ENCODE peak calls at places on chromosomes 7 and 10, in seven cellular contexts. R, B, F, V, S, J and L are unnamed samples.

GRCh38 chr10:11546581-11546980 is 64.9 kb downstream of the USP6NL start:
- DNase-seq in R (no peak), B (no peak), F (no peak), V (no peak), S (no peak), J (no peak), L (peak)

GRCh38 chr10:3192856-3193635 is 20.5 kb upstream of the PITRM1 start:
- DNase-seq in R (peak), B (peak), F (no peak), V (peak), S (no peak), J (peak), L (peak)

GRCh38 chr7:46754135-46754730 is 827.7 kb downstream of the TNS3 start:
- DNase-seq in R (no peak), B (no peak), F (no peak), V (no peak), S (no peak), J (peak), L (no peak)

GRCh38 chr10:46541735-46542566 is 14.5 kb downstream of the GPRIN2 start:
- DNase-seq in R (no peak), B (no peak), F (no peak), V (peak), S (no peak), J (no peak), L (no peak)

GRCh38 chr10:132443605-132443997 is 46.6 kb downstream of the PWWP2B start:
- DNase-seq in R (no peak), B (peak), F (no peak), V (peak), S (no peak), J (no peak), L (no peak)

GRCh38 chr7:158110661-158111555 is 476.7 kb downstream of the PTPRN2 start:
- DNase-seq in R (peak), B (no peak), F (no peak), V (peak), S (no peak), J (no peak), L (no peak)

GRCh38 chr7:21939136-21939857 is 6.4 kb downstream of the CDCA7L start:
- DNase-seq in R (no peak), B (no peak), F (peak), V (no peak), S (no peak), J (no peak), L (no peak)

GRCh38 chr7:142887282-142888015 is 1.9 kb upstream of the TRPV6 start:
- DNase-seq in R (no peak), B (no peak), F (no peak), V (no peak), S (no peak), J (no peak), L (no peak)

GRCh38 chr10:51422311-51423120 is 276.9 kb downstream of the CSTF2T start:
- DNase-seq in R (peak), B (no peak), F (peak), V (peak), S (peak), J (peak), L (peak)

GRCh38 chr7:23100697-23101096 is 4.9 kb upstream of the KLHL7 start:
- DNase-seq in R (peak), B (peak), F (no peak), V (no peak), S (no peak), J (no peak), L (peak)

GRCh38 chr10:4512557-4513286 is 313.3 kb upstream of the AKR1E2 start:
- DNase-seq in R (peak), B (no peak), F (no peak), V (peak), S (no peak), J (peak), L (peak)

GRCh38 chr10:102335184-102335583 is 60.3 kb upstream of the NFKB2 start:
- DNase-seq in R (no peak), B (no peak), F (no peak), V (no peak), S (no peak), J (no peak), L (peak)

GRCh38 chr10:12735843-12736462 is 265.6 kb downstream of the CCDC3 start:
- DNase-seq in R (no peak), B (no peak), F (no peak), V (no peak), S (no peak), J (no peak), L (no peak)

GRCh38 chr7:138889982-138890381 is 91.2 kb downstream of the KIAA1549 start:
- DNase-seq in R (no peak), B (no peak), F (no peak), V (no peak), S (no peak), J (no peak), L (no peak)

GRCh38 chr7:92135100-92135429 is 788 bp upstream of the CYP51A1 start:
- DNase-seq in R (peak), B (peak), F (no peak), V (peak), S (no peak), J (no peak), L (peak)

GRCh38 chr10:125004571-125005311 is 62.8 kb downstream of the ZRANB1 start:
- DNase-seq in R (no peak), B (no peak), F (no peak), V (peak), S (no peak), J (no peak), L (no peak)

GRCh38 chr10:19638173-19638872 is 177.9 kb upstream of the PLXDC2 start:
- DNase-seq in R (peak), B (no peak), F (no peak), V (no peak), S (no peak), J (no peak), L (no peak)

GRCh38 chr10:37789590-37789989 is 67.8 kb downstream of the ZNF248 start:
- DNase-seq in R (peak), B (no peak), F (no peak), V (no peak), S (no peak), J (no peak), L (no peak)

GRCh38 chr7:123622660-123623386 is 21.2 kb downstream of the ASB15 start:
- DNase-seq in R (peak), B (no peak), F (no peak), V (no peak), S (no peak), J (no peak), L (peak)

GRCh38 chr10:28561531-28561930 is 28.6 kb downstream of the WAC start:
- DNase-seq in R (no peak), B (no peak), F (no peak), V (no peak), S (peak), J (no peak), L (no peak)

GRCh38 chr7:33055147-33055546 is 7.4 kb downstream of the NT5C3A start:
- DNase-seq in R (no peak), B (no peak), F (no peak), V (no peak), S (no peak), J (no peak), L (no peak)

GRCh38 chr10:12884851-12885250 is 116.7 kb downstream of the CCDC3 start:
- DNase-seq in R (no peak), B (no peak), F (no peak), V (no peak), S (no peak), J (no peak), L (no peak)

GRCh38 chr7:8217200-8218068 is 44.5 kb downstream of the ICA1 start:
- DNase-seq in R (peak), B (peak), F (peak), V (peak), S (no peak), J (peak), L (peak)

GRCh38 chr7:35694161-35694783 is 663 bp downstream of the HERPUD2 start:
- DNase-seq in R (no peak), B (no peak), F (no peak), V (peak), S (no peak), J (no peak), L (no peak)

GRCh38 chr7:122803323-122803722 is 82.9 kb downstream of the CADPS2 start:
- DNase-seq in R (peak), B (no peak), F (no peak), V (no peak), S (no peak), J (peak), L (no peak)

GRCh38 chr7:34362621-34363020 is 295.4 kb upstream of the NPSR1 start:
- DNase-seq in R (no peak), B (no peak), F (no peak), V (no peak), S (no peak), J (no peak), L (no peak)

GRCh38 chr7:32163141-32163806 is 93.1 kb upstream of the PDE1C start:
- DNase-seq in R (no peak), B (no peak), F (no peak), V (peak), S (no peak), J (no peak), L (no peak)

GRCh38 chr7:107857541-107857912 is 33.5 kb upstream of the DLD start:
- DNase-seq in R (peak), B (no peak), F (no peak), V (no peak), S (no peak), J (no peak), L (no peak)

GRCh38 chr7:30656611-30657010 is 25.6 kb downstream of the CRHR2 start:
- DNase-seq in R (no peak), B (no peak), F (no peak), V (no peak), S (no peak), J (no peak), L (no peak)

GRCh38 chr7:131111792-131112191 is 215.9 kb upstream of the MKLN1 start:
- DNase-seq in R (no peak), B (no peak), F (no peak), V (no peak), S (no peak), J (no peak), L (no peak)

GRCh38 chr7:35736725-35737124 is 41.8 kb upstream of the HERPUD2 start:
- DNase-seq in R (peak), B (no peak), F (no peak), V (no peak), S (no peak), J (no peak), L (peak)

GRCh38 chr7:52009195-52009594 is 692.6 kb upstream of the COBL start:
- DNase-seq in R (no peak), B (no peak), F (no peak), V (no peak), S (no peak), J (no peak), L (no peak)
- TF ChIP-seq JUND in R (no peak), B (no peak), F (no peak), V (no peak), S (no peak), J (no peak), L (no peak)

DNA sequence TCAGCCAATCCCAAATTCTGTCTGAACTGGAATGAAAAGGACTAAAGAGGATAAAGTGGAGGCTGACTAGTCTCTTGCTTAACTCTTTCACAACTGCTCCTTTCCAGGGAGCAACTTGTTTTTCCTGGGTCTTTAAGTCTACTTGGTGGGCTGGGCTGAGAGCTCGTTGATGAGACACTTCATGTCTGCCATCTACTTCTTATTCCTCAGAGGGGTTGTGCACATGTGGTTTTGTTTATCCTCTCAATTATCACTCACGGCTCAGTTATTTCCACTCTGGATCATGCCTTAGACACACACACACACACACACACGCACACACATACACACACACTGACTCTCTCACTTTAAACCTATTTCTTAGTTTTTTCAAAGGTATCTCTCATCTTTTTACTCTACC is 298.6 kb upstream of the MTPN start:
- DNase-seq in R (no peak), B (no peak), F (no peak), V (peak), S (no peak), J (no peak), L (no peak)
- TF ChIP-seq JUND in R (no peak), B (no peak), F (no peak), V (no peak), S (no peak), J (no peak), L (no peak)

DNA sequence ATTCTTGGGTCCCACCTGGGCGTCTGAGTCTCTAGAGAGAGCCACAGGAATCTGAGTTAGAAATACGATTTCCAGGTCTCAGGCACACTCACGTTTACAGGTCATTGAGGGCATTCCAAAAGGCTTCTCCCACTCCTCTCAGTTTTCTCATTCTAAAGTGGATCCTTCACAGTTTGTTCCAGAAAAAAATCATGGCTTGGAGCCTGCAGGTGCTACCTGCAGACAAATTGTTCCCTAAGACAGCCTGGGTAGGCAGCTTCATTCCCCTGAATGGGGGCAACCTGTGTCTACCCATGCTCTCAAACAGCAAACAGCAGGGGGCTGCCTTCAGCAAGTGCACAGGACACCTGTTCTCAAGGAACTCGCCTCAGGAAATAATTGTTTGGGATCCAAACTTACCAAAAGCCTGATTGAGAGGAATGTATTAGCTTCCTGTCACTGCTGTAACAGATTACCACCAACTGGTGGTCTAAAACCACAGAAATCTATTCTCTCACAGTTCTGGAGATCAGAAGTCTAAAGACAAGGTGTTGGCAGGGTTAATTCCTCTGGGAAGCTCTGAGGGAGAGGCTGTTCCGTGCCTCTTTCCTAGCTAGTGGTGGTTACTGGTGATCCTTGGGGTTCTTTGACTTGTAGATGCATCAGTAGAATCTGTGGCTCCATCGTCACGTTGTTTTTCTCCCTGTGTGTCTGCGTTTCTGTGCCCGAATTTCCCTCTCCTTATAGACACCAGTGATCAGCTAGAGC is 117.2 kb downstream of the RAB11FIP2 start:
- DNase-seq in R (peak), B (no peak), F (no peak), V (no peak), S (no peak), J (no peak), L (peak)
- TF ChIP-seq JUND in R (no peak), B (no peak), F (no peak), V (no peak), S (no peak), J (no peak), L (no peak)

DNA sequence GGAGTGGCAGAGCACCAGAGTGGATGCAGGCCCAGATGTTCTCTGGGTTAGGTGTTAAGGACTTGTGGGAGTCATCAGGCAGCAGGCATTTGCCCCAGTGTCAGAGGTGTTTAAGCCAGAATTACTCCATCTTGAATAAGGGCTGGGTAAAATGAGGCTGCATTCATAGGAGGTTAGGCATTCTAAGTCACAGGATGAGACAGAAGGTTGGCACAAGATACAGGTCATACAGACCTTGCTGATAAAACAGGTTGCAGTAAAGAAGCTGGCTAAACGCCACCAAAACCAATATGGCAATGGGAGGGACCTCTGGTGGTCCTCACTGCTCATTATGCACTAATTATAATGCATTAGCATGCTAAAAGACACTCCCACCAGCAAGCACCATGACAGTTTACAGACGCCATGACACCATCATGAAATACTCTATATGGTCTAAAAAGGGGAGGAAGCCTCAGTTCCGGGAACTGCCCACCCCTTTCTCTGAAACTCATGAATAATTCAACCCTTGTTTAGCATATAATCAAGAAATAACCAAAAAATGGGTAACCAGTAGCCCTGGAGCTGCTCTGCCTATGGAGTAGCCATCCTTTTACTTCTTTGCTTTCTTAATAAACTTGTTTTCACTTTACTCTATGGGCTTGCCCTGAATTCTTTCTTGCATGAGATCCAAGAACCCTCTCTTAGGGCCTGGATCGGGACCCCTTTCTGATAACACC is 882 bp upstream of the LRRC61 start:
- DNase-seq in R (peak), B (peak), F (no peak), V (no peak), S (no peak), J (no peak), L (no peak)
- TF ChIP-seq JUND in R (no peak), B (peak), F (no peak), V (no peak), S (no peak), J (no peak), L (no peak)